ENCODE peak calls at places on chromosomes 13 and 19, in nine cellular contexts. One of them, this sample, is unnamed.

GRCh38 chr19:17846146-17846545 is 1.6 kb downstream of the JAK3 start:
- DNase-seq in omental fat pad: no peak
- DNase-seq in H9: no peak
- DNase-seq in AG09309: no peak
- DNase-seq in right lobe of liver: no peak
- DNase-seq in mammary epithelial cell: no peak
- DNase-seq in PC-3: no peak
- DNase-seq in IMR-90: no peak
- DNase-seq in mucosa of descending colon: no peak
- DNase-seq in this sample: no peak

GRCh38 chr19:50043967-50044366 is 18.2 kb downstream of the ZNF473 start:
- DNase-seq in omental fat pad: no peak
- DNase-seq in H9: no peak
- DNase-seq in AG09309: no peak
- DNase-seq in right lobe of liver: no peak
- DNase-seq in mammary epithelial cell: no peak
- DNase-seq in PC-3: no peak
- DNase-seq in IMR-90: no peak
- DNase-seq in mucosa of descending colon: no peak
- DNase-seq in this sample: no peak

GRCh38 chr13:102825400-102825799 is 20.4 kb upstream of the ERCC5 start:
- DNase-seq in omental fat pad: no peak
- DNase-seq in H9: peak
- DNase-seq in AG09309: no peak
- DNase-seq in right lobe of liver: no peak
- DNase-seq in mammary epithelial cell: no peak
- DNase-seq in PC-3: peak
- DNase-seq in IMR-90: no peak
- DNase-seq in mucosa of descending colon: no peak
- DNase-seq in this sample: no peak

GRCh38 chr19:45865269-45865948 is 1.3 kb downstream of the FOXA3 start:
- DNase-seq in omental fat pad: no peak
- DNase-seq in H9: no peak
- DNase-seq in AG09309: no peak
- DNase-seq in right lobe of liver: peak
- DNase-seq in mammary epithelial cell: no peak
- DNase-seq in PC-3: no peak
- DNase-seq in IMR-90: no peak
- DNase-seq in mucosa of descending colon: peak
- DNase-seq in this sample: no peak

GRCh38 chr19:45086453-45086852 is 6.5 kb upstream of the PPP1R37 start:
- DNase-seq in omental fat pad: no peak
- DNase-seq in H9: no peak
- DNase-seq in AG09309: no peak
- DNase-seq in right lobe of liver: no peak
- DNase-seq in mammary epithelial cell: no peak
- DNase-seq in PC-3: no peak
- DNase-seq in IMR-90: no peak
- DNase-seq in mucosa of descending colon: no peak
- DNase-seq in this sample: no peak

GRCh38 chr19:33220735-33221134 is 4.9 kb downstream of the SLC7A10 start:
- DNase-seq in omental fat pad: no peak
- DNase-seq in H9: no peak
- DNase-seq in AG09309: no peak
- DNase-seq in right lobe of liver: no peak
- DNase-seq in mammary epithelial cell: no peak
- DNase-seq in PC-3: no peak
- DNase-seq in IMR-90: no peak
- DNase-seq in mucosa of descending colon: no peak
- DNase-seq in this sample: no peak

GRCh38 chr13:90302113-90302512 is 1045.4 kb upstream of the MIR17HG start:
- DNase-seq in omental fat pad: no peak
- DNase-seq in H9: no peak
- DNase-seq in AG09309: peak
- DNase-seq in right lobe of liver: no peak
- DNase-seq in mammary epithelial cell: peak
- DNase-seq in PC-3: no peak
- DNase-seq in IMR-90: peak
- DNase-seq in mucosa of descending colon: no peak
- DNase-seq in this sample: no peak

GRCh38 chr19:53272044-53272443 is 4.5 kb upstream of the VN1R4 start:
- DNase-seq in omental fat pad: no peak
- DNase-seq in H9: no peak
- DNase-seq in AG09309: no peak
- DNase-seq in right lobe of liver: no peak
- DNase-seq in mammary epithelial cell: no peak
- DNase-seq in PC-3: no peak
- DNase-seq in IMR-90: no peak
- DNase-seq in mucosa of descending colon: no peak
- DNase-seq in this sample: no peak

GRCh38 chr19:801030-801860 is 4.0 kb downstream of the PTBP1 start:
- DNase-seq in omental fat pad: no peak
- DNase-seq in H9: no peak
- DNase-seq in AG09309: no peak
- DNase-seq in right lobe of liver: peak
- DNase-seq in mammary epithelial cell: peak
- DNase-seq in PC-3: peak
- DNase-seq in IMR-90: no peak
- DNase-seq in mucosa of descending colon: peak
- DNase-seq in this sample: no peak

GRCh38 chr13:92972751-92973150 is 253.9 kb upstream of the GPC6 start:
- DNase-seq in omental fat pad: no peak
- DNase-seq in H9: no peak
- DNase-seq in AG09309: no peak
- DNase-seq in right lobe of liver: no peak
- DNase-seq in mammary epithelial cell: no peak
- DNase-seq in PC-3: peak
- DNase-seq in IMR-90: no peak
- DNase-seq in mucosa of descending colon: no peak
- DNase-seq in this sample: no peak

GRCh38 chr13:92966900-92967299 is 259.7 kb upstream of the GPC6 start:
- DNase-seq in omental fat pad: no peak
- DNase-seq in H9: no peak
- DNase-seq in AG09309: no peak
- DNase-seq in right lobe of liver: no peak
- DNase-seq in mammary epithelial cell: no peak
- DNase-seq in PC-3: no peak
- DNase-seq in IMR-90: no peak
- DNase-seq in mucosa of descending colon: no peak
- DNase-seq in this sample: no peak

GRCh38 chr13:92963029-92963428 is 263.6 kb upstream of the GPC6 start:
- DNase-seq in omental fat pad: no peak
- DNase-seq in H9: no peak
- DNase-seq in AG09309: no peak
- DNase-seq in right lobe of liver: no peak
- DNase-seq in mammary epithelial cell: peak
- DNase-seq in PC-3: peak
- DNase-seq in IMR-90: peak
- DNase-seq in mucosa of descending colon: no peak
- DNase-seq in this sample: no peak

GRCh38 chr13:92966341-92966740 is 260.3 kb upstream of the GPC6 start:
- DNase-seq in omental fat pad: no peak
- DNase-seq in H9: no peak
- DNase-seq in AG09309: no peak
- DNase-seq in right lobe of liver: no peak
- DNase-seq in mammary epithelial cell: no peak
- DNase-seq in PC-3: no peak
- DNase-seq in IMR-90: no peak
- DNase-seq in mucosa of descending colon: no peak
- DNase-seq in this sample: no peak

DNA sequence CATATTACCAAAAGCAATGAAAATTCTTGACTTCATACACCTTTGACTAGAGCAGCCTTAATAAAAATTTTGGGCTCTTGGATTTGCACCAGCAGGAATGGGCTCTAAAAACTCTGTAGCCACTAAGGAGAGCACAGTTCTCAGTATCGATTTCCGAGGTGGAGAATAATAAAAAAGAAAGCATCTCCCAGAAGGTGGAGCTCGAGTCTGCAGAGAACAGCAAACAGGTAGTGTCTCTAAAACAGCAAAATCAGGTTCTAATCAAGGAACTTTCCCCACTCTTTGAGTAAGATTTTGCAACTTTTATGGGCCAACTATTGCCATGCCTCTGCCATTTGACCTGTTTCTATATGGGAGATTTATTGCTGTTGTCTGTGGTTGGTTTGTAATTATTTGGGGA is 258.7 kb upstream of the GPC6 start:
- DNase-seq in omental fat pad: no peak
- DNase-seq in H9: no peak
- DNase-seq in AG09309: peak
- DNase-seq in right lobe of liver: no peak
- DNase-seq in mammary epithelial cell: peak
- DNase-seq in PC-3: peak
- DNase-seq in IMR-90: peak
- DNase-seq in mucosa of descending colon: no peak
- DNase-seq in this sample: no peak
- TF ChIP-seq CTCF in omental fat pad: no peak
- TF ChIP-seq CTCF in H9: peak
- TF ChIP-seq CTCF in AG09309: peak
- TF ChIP-seq CTCF in right lobe of liver: peak
- TF ChIP-seq CTCF in mammary epithelial cell: peak
- TF ChIP-seq CTCF in PC-3: peak
- TF ChIP-seq CTCF in IMR-90: peak
- TF ChIP-seq CTCF in mucosa of descending colon: no peak
- TF ChIP-seq CTCF in this sample: peak

GRCh38 chr13:109784590-109785140 is 1.7 kb downstream of the IRS2 start:
- DNase-seq in omental fat pad: peak
- DNase-seq in H9: peak
- DNase-seq in AG09309: no peak
- DNase-seq in right lobe of liver: peak
- DNase-seq in mammary epithelial cell: peak
- DNase-seq in PC-3: peak
- DNase-seq in IMR-90: peak
- DNase-seq in mucosa of descending colon: peak
- DNase-seq in this sample: no peak
- TF ChIP-seq CTCF in omental fat pad: peak
- TF ChIP-seq CTCF in H9: peak
- TF ChIP-seq CTCF in AG09309: peak
- TF ChIP-seq CTCF in right lobe of liver: peak
- TF ChIP-seq CTCF in mammary epithelial cell: peak
- TF ChIP-seq CTCF in PC-3: peak
- TF ChIP-seq CTCF in IMR-90: peak
- TF ChIP-seq CTCF in mucosa of descending colon: peak
- TF ChIP-seq CTCF in this sample: peak

GRCh38 chr13:110869231-110869804 is 45.6 kb downstream of the ANKRD10 start:
- DNase-seq in omental fat pad: no peak
- DNase-seq in H9: no peak
- DNase-seq in AG09309: no peak
- DNase-seq in right lobe of liver: no peak
- DNase-seq in mammary epithelial cell: no peak
- DNase-seq in PC-3: no peak
- DNase-seq in IMR-90: no peak
- DNase-seq in mucosa of descending colon: no peak
- DNase-seq in this sample: no peak

GRCh38 chr13:110867380-110867779 is 47.5 kb downstream of the ANKRD10 start:
- DNase-seq in omental fat pad: no peak
- DNase-seq in H9: no peak
- DNase-seq in AG09309: no peak
- DNase-seq in right lobe of liver: no peak
- DNase-seq in mammary epithelial cell: no peak
- DNase-seq in PC-3: no peak
- DNase-seq in IMR-90: no peak
- DNase-seq in mucosa of descending colon: no peak
- DNase-seq in this sample: no peak

GRCh38 chr13:110872034-110872767 is 42.7 kb downstream of the ANKRD10 start:
- DNase-seq in omental fat pad: no peak
- DNase-seq in H9: no peak
- DNase-seq in AG09309: no peak
- DNase-seq in right lobe of liver: no peak
- DNase-seq in mammary epithelial cell: no peak
- DNase-seq in PC-3: no peak
- DNase-seq in IMR-90: no peak
- DNase-seq in mucosa of descending colon: no peak
- DNase-seq in this sample: no peak

GRCh38 chr13:110868631-110869165 is 46.2 kb downstream of the ANKRD10 start:
- DNase-seq in omental fat pad: no peak
- DNase-seq in H9: no peak
- DNase-seq in AG09309: no peak
- DNase-seq in right lobe of liver: no peak
- DNase-seq in mammary epithelial cell: no peak
- DNase-seq in PC-3: no peak
- DNase-seq in IMR-90: no peak
- DNase-seq in mucosa of descending colon: no peak
- DNase-seq in this sample: no peak

DNA sequence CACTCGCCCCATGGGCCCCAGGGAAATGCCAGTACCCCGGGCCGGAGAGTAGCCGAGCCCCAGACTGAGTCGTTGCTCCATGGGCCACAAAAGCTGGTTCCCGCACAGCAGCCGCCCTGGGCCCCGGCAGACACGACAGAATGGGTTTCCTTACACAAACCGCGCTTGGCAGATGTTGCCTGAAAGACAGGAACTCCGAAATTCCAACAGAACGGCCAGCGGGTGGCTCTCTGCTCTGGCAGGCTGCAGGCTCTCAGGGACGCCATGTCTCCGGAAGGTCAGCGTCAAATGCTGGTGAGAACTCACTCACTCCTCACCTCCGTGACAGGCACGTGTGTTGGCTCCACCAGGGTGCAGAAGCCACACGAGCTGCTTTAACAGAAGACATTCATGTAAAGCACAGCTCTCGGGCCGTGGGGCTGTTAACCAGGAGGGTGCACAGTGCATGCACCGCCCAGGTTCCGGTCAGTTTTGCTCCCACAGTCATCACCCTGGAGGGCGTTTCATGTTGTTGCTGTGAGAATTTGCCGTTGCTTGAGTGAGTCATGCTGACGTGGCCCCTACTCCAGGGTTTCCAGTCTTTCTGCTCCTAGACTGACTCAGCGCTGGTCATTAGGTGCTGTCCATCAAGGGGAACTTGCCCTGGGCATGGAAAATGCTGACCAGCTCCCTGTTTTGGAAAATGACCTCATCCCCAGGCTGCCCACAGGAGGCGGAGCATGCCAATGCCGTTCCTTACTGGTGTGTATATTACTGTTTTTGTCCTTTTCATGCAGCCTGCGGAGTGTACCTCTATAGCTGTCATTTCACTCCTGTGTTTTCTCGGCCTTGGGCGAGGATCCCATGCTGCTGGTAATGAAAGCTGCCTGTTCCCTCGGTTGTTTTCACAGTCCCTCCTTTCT is 44.8 kb downstream of the ANKRD10 start:
- DNase-seq in omental fat pad: peak
- DNase-seq in H9: peak
- DNase-seq in AG09309: peak
- DNase-seq in right lobe of liver: peak
- DNase-seq in mammary epithelial cell: peak
- DNase-seq in PC-3: peak
- DNase-seq in IMR-90: peak
- DNase-seq in mucosa of descending colon: peak
- DNase-seq in this sample: peak
- TF ChIP-seq CTCF in omental fat pad: no peak
- TF ChIP-seq CTCF in H9: peak
- TF ChIP-seq CTCF in AG09309: peak
- TF ChIP-seq CTCF in right lobe of liver: no peak
- TF ChIP-seq CTCF in mammary epithelial cell: no peak
- TF ChIP-seq CTCF in PC-3: peak
- TF ChIP-seq CTCF in IMR-90: no peak
- TF ChIP-seq CTCF in mucosa of descending colon: no peak
- TF ChIP-seq CTCF in this sample: peak

DNA sequence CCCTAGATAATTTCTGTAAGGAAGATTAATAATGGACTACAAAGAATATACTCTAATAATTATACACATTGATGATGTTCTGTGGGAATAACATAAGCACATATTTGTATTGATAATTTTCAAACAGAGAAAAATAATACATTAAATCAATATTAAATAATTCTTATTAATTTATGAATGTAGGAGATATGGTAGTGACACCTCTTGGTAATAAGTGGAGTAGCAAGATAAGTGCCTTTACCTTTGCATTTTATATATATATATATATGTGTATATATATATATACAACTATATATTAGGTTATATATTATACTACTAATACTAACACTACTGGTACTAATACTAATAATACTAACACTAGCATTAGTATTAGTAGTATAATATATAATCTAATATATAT is 905.8 kb downstream of the SLITRK1 start:
- DNase-seq in omental fat pad: no peak
- DNase-seq in H9: no peak
- DNase-seq in AG09309: no peak
- DNase-seq in right lobe of liver: no peak
- DNase-seq in mammary epithelial cell: no peak
- DNase-seq in PC-3: peak
- DNase-seq in IMR-90: peak
- DNase-seq in mucosa of descending colon: no peak
- DNase-seq in this sample: no peak
- TF ChIP-seq CTCF in omental fat pad: no peak
- TF ChIP-seq CTCF in H9: peak
- TF ChIP-seq CTCF in AG09309: no peak
- TF ChIP-seq CTCF in right lobe of liver: no peak
- TF ChIP-seq CTCF in mammary epithelial cell: no peak
- TF ChIP-seq CTCF in PC-3: no peak
- TF ChIP-seq CTCF in IMR-90: peak
- TF ChIP-seq CTCF in mucosa of descending colon: no peak
- TF ChIP-seq CTCF in this sample: peak

This sample was measured in chondrocyte.